ENCODE peak calls at places on chromosome 19, in four cellular contexts. One of them, this sample, is unnamed.

GRCh38 chr19:41411682-41412265 is 14.2 kb downstream of the BCKDHA start:
- DNase-seq in K562: no peak
- DNase-seq in testis: no peak
- DNase-seq in osteoblast: peak; percentile 66
- DNase-seq in this sample: no peak

GRCh38 chr19:14699641-14700040 is 9.8 kb downstream of the ZNF333 start:
- DNase-seq in osteoblast: no peak
- DNase-seq in K562: no peak
- DNase-seq in testis: no peak
- DNase-seq in this sample: no peak

GRCh38 chr19:33449799-33450198 is 71.8 kb downstream of the PEPD start:
- DNase-seq in osteoblast: peak; percentile 30
- DNase-seq in K562: no peak
- DNase-seq in testis: no peak
- DNase-seq in this sample: no peak

GRCh38 chr19:11736696-11737095 is 2.0 kb downstream of the ZNF823 start:
- DNase-seq in osteoblast: peak; percentile 88
- DNase-seq in K562: peak; percentile 76
- DNase-seq in testis: no peak
- DNase-seq in this sample: no peak

GRCh38 chr19:9966448-9966847 is 30.1 kb upstream of the OLFM2 start:
- DNase-seq in testis: no peak
- DNase-seq in K562: no peak
- DNase-seq in osteoblast: no peak
- DNase-seq in this sample: peak; percentile 95

GRCh38 chr19:53865918-53866696 is 1.6 kb upstream of the MYADM start:
- DNase-seq in testis: peak; percentile 57
- DNase-seq in K562: peak; percentile 44
- DNase-seq in osteoblast: peak; percentile 90
- DNase-seq in this sample: peak; percentile 89

GRCh38 chr19:10625003-10625761 is at the start of gene SLC44A2:
- DNase-seq in testis: peak; percentile 86
- DNase-seq in osteoblast: peak; percentile 98
- DNase-seq in K562: peak; percentile 63
- DNase-seq in this sample: peak; percentile 99

GRCh38 chr19:42279148-42279901 is 10.3 kb downstream of the CIC start:
- DNase-seq in testis: no peak
- DNase-seq in osteoblast: no peak
- DNase-seq in K562: no peak
- DNase-seq in this sample: no peak

GRCh38 chr19:40257096-40257517 is 28.0 kb downstream of the AKT2 start:
- DNase-seq in testis: no peak
- DNase-seq in osteoblast: no peak
- DNase-seq in K562: no peak
- DNase-seq in this sample: no peak

GRCh38 chr19:19956431-19957075 is 55.8 kb downstream of the ZNF93 start:
- DNase-seq in testis: peak; percentile 33
- DNase-seq in K562: no peak
- DNase-seq in osteoblast: peak; percentile 3
- DNase-seq in this sample: peak; percentile 73

GRCh38 chr19:29761575-29762225 is 46.6 kb upstream of the C19orf12 start:
- DNase-seq in K562: no peak
- DNase-seq in testis: no peak
- DNase-seq in osteoblast: no peak
- DNase-seq in this sample: no peak

GRCh38 chr19:35098413-35099049 is 17.1 kb upstream of the FXYD3 start:
- DNase-seq in K562: no peak
- DNase-seq in osteoblast: peak; percentile 86
- DNase-seq in testis: no peak
- DNase-seq in this sample: no peak

GRCh38 chr19:43928820-43929219 is 6.3 kb downstream of the ZNF45 start:
- DNase-seq in osteoblast: no peak
- DNase-seq in testis: no peak
- DNase-seq in K562: no peak
- DNase-seq in this sample: no peak

GRCh38 chr19:33458807-33459206 is 62.8 kb downstream of the PEPD start:
- DNase-seq in osteoblast: no peak
- DNase-seq in testis: no peak
- DNase-seq in K562: no peak
- DNase-seq in this sample: peak; percentile 30

GRCh38 chr19:15456871-15457700 is 7.3 kb downstream of the RASAL3 start:
- DNase-seq in osteoblast: peak; percentile 90
- DNase-seq in testis: peak; percentile 51
- DNase-seq in K562: peak; percentile 64
- DNase-seq in this sample: peak; percentile 99

GRCh38 chr19:52138614-52139290 is 986 bp downstream of the ZNF616 start:
- DNase-seq in K562: peak; percentile 44
- DNase-seq in osteoblast: no peak
- DNase-seq in testis: peak; percentile 72
- DNase-seq in this sample: peak; percentile 72

GRCh38 chr19:41587838-41588210 is 11.9 kb downstream of the CEACAM21 start:
- DNase-seq in testis: no peak
- DNase-seq in K562: no peak
- DNase-seq in osteoblast: no peak
- DNase-seq in this sample: no peak

GRCh38 chr19:42281175-42282035 is 12.4 kb downstream of the CIC start:
- DNase-seq in testis: peak; percentile 72
- DNase-seq in osteoblast: no peak
- DNase-seq in K562: peak; percentile 37
- DNase-seq in this sample: peak; percentile 89

GRCh38 chr19:30649934-30650614 is 277.9 kb downstream of the ZNF536 start:
- DNase-seq in osteoblast: no peak
- DNase-seq in testis: peak; percentile 70
- DNase-seq in K562: peak; percentile 45
- DNase-seq in this sample: peak; percentile 82

GRCh38 chr19:44573183-44573582 is 40.2 kb upstream of the IGSF23 start:
- DNase-seq in osteoblast: no peak
- DNase-seq in K562: no peak
- DNase-seq in testis: no peak
- DNase-seq in this sample: no peak

GRCh38 chr19:43450545-43450997 is 14.8 kb downstream of the LYPD3 start:
- DNase-seq in osteoblast: peak; percentile 67
- DNase-seq in testis: no peak
- DNase-seq in K562: no peak
- DNase-seq in this sample: no peak

GRCh38 chr19:33064117-33064777 is 441 bp downstream of the RHPN2 start:
- DNase-seq in K562: peak; percentile 74
- DNase-seq in testis: no peak
- DNase-seq in osteoblast: peak; percentile 81
- DNase-seq in this sample: peak; percentile 94

GRCh38 chr19:43901395-43902390 is 33.4 kb downstream of the ZNF45 start:
- DNase-seq in K562: peak; percentile 67
- DNase-seq in osteoblast: peak; percentile 85
- DNase-seq in testis: peak; percentile 95
- DNase-seq in this sample: peak; percentile 35

GRCh38 chr19:4916292-4917082 is 7.2 kb downstream of the UHRF1 start:
- DNase-seq in testis: no peak
- DNase-seq in K562: peak; percentile 17
- DNase-seq in osteoblast: no peak
- DNase-seq in this sample: peak; percentile 61

DNA sequence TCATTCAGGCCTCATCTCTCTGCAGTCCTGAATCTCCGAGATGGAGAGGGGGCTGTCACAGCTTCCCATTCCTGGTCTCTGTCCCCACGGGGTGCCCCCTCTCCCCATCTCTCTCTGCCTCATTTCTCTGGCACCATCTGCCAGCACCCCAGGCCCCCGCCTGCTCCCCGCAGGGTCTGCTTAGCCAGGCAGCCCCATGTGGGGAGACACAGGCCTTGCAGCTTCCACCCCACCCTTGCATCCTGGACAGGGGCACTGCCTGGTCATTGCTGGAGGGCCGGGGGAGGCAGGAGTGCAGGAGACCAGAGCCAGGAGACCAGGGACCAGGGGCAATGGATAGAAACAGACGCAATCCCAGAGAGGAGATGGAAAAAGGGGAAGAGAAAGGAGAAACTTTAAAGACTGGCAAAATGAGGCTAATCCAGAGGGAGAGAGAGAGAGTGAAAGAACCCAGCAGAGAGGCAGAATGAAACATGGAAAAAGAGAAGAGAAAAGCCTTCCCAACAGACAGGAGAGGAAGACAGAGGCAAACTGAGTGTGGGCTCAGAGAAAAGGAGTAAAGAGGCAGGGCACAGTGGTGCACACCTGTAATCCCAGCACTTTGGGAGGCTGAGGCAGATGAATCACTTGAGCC is 8.8 kb upstream of the GIPR start:
- DNase-seq in K562: no peak
- DNase-seq in osteoblast: peak; percentile 48
- DNase-seq in testis: no peak
- DNase-seq in this sample: peak; percentile 49
- H3K4me3 ChIP-seq in K562: no peak overlapping the region
- H3K4me3 ChIP-seq in osteoblast: no peak overlapping the region
- H3K4me3 ChIP-seq in testis: no peak overlapping the region
- H3K4me3 ChIP-seq in this sample: no peak overlapping the region

GRCh38 chr19:47423203-47423882 is 4.0 kb upstream of the MEIS3 start:
- DNase-seq in osteoblast: no peak
- DNase-seq in K562: no peak
- DNase-seq in testis: no peak
- DNase-seq in this sample: no peak

GRCh38 chr19:47429140-47429793 is 9.9 kb upstream of the MEIS3 start:
- DNase-seq in testis: no peak
- DNase-seq in K562: no peak
- DNase-seq in osteoblast: no peak
- DNase-seq in this sample: peak; percentile 69

GRCh38 chr19:47430041-47430802 is 10.9 kb upstream of the MEIS3 start:
- DNase-seq in osteoblast: peak; percentile 95
- DNase-seq in testis: peak; percentile 56
- DNase-seq in K562: no peak
- DNase-seq in this sample: peak; percentile 81

GRCh38 chr19:47428177-47428894 is 9.0 kb upstream of the MEIS3 start:
- DNase-seq in testis: peak; percentile 94
- DNase-seq in K562: peak; percentile 96
- DNase-seq in osteoblast: peak; percentile 99
- DNase-seq in this sample: peak; percentile 93

GRCh38 chr19:47427241-47428176 is 8.2 kb upstream of the MEIS3 start:
- DNase-seq in K562: peak; percentile 80
- DNase-seq in osteoblast: peak; percentile 92
- DNase-seq in testis: peak; percentile 67
- DNase-seq in this sample: peak; percentile 88
- H3K27me3 ChIP-seq in K562: peaks cover 15% of the 10 kb centered on the region
- H3K27me3 ChIP-seq in osteoblast: peaks cover 21% of the 10 kb centered on the region
- H3K27me3 ChIP-seq in testis: no peaks in the 10 kb centered on the region
- H3K27me3 ChIP-seq in this sample: peaks cover 44% of the 10 kb centered on the region

GRCh38 chr19:16876904-16877361 is 11.9 kb upstream of the F2RL3 start:
- DNase-seq in K562: no peak
- DNase-seq in testis: no peak
- DNase-seq in osteoblast: peak; percentile 92
- DNase-seq in this sample: no peak
- H3K4me3 ChIP-seq in K562: no peak overlapping the region
- H3K4me3 ChIP-seq in testis: no peak overlapping the region
- H3K4me3 ChIP-seq in osteoblast: no peak overlapping the region
- H3K4me3 ChIP-seq in this sample: no peak overlapping the region

DNA sequence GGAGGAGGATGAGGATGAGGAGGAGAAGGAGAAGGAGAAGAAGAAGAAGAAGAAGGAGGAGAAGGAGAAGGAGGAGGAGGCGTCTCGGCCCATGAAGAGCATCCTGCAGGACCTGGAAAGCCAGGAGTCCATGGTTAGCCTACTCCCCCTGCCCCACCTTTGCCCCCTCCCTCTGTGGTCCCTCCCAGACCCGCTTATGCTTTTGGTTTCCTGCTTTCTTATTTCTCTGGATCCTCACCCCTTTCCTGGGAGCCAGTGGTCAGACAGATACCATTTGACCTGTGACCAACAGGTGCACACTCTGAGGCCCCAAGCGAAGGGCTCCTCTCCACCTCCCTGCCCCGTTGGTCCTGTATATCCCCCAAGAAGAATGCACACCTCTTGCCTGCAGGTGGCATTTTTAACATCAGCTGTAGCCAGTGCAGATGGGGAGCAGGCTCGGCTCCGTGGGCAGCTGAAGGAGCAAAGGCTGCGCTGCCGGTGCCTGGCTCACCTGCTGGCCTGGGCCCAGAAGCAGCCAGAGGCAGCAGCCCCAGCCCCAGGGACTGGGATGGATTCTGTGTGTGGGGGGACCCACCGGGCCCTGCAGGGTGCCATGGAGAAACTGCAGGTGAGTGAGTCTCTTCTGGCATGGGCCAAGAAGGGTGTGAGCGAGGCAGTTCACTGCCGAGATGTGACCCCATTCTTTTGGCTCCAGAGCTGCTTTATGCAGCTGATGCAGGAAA is 32.1 kb upstream of the ZNF492 start:
- DNase-seq in osteoblast: peak; percentile 25
- DNase-seq in K562: no peak
- DNase-seq in testis: no peak
- DNase-seq in this sample: no peak
- H3K27me3 ChIP-seq in osteoblast: no peaks in the 10 kb centered on the region
- H3K27me3 ChIP-seq in K562: no peaks in the 10 kb centered on the region
- H3K27me3 ChIP-seq in testis: no peaks in the 10 kb centered on the region
- H3K27me3 ChIP-seq in this sample: no peaks in the 10 kb centered on the region

DNA sequence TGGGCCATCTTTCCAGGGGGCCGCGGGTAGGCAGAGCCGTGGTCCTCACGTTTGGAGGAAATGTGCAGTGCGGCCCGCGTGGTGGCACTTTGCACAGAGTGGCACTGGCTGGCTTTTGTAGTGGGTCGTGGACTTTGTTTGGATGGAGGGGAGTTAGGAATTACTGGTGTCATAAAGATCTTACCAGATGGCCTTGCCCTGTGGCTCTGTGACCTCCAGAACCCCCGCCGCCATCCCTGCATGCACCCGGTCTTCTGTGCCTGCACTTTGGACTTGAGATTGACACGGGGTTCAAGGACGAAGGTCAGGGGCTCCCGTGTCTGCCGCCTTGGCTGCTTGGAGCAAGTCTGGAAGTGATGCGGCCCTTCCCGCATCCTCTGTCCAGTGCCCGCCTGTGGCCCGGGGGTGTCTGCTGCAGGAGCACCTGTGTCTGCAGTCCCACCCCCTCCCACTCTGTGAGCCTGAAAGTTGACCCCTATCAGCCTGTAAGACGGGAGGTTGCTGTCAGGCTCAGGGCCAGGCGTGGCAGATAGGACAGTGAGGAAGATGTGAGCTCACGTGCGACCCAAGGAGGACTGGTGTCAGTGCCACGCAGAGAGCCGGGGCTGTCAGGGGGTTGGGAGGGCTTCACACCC is 2.2 kb downstream of the GNA11 start:
- DNase-seq in K562: no peak
- DNase-seq in testis: no peak
- DNase-seq in osteoblast: peak; percentile 86
- DNase-seq in this sample: no peak
- H3K4me3 ChIP-seq in K562: peak overlapping the region; percentile 63
- H3K4me3 ChIP-seq in testis: peak overlapping the region; percentile 98
- H3K4me3 ChIP-seq in osteoblast: peak overlapping the region; percentile 94
- H3K4me3 ChIP-seq in this sample: peak overlapping the region; percentile 85

DNA sequence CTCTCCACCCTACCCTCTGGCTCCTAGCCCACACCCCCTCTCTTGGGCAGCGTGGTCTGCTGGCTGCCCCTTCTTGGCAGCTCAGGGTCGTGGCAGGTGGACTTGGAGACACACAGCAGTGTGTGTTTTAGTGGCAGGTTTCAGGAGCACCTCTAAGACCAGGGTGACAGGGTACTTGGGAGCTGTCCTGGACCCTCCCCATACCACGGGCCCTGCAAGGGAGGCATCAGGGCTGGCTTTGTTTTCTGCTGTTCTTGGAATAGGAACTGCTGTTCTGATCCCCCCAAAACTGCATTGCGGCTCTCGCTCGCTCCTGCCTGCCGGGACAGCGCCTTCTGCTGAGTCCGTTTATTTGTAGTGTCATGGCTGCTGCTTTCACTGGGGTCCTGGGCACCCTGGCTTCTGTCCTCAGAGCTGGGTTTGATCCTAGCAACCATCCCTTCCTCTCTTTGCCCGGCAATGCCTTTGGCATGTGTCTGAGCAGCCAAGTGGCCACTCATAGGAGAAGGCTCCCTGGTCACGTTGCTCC is 12.2 kb downstream of the COMP start:
- DNase-seq in K562: no peak
- DNase-seq in osteoblast: peak; percentile 89
- DNase-seq in testis: no peak
- DNase-seq in this sample: peak; percentile 58
- H3K27me3 ChIP-seq in K562: peaks cover 21% of the 10 kb centered on the region
- H3K27me3 ChIP-seq in osteoblast: no peaks in the 10 kb centered on the region
- H3K27me3 ChIP-seq in testis: no peaks in the 10 kb centered on the region
- H3K27me3 ChIP-seq in this sample: peaks cover 53% of the 10 kb centered on the region